ENCODE peak calls at places on chromosomes 4 and X, in five cellular contexts. R, K, L, T and F are unnamed samples. For H3K4me1 and H3K9me3, the result is how much of the 10 kb centered on the place peaks cover.

GRCh38 chr4:85147481-85148076 is 181.1 kb upstream of the WDFY3 start:
- DNase-seq in R (peak), K (peak), L (peak), T (peak), F (peak)

GRCh38 chrX:136619889-136620505 is 28.0 kb upstream of the CD40LG start:
- DNase-seq in R (no peak), K (no peak), L (no peak), T (no peak), F (no peak)

GRCh38 chr4:180098601-180099000 is 2144.6 kb upstream of the TENM3 start:
- DNase-seq in R (no peak), K (no peak), L (no peak), T (no peak), F (no peak)

GRCh38 chr4:96472103-96472867 is 632.4 kb downstream of the PDHA2 start:
- DNase-seq in R (no peak), K (no peak), L (no peak), T (no peak), F (no peak)

GRCh38 chr4:173231916-173232315 is 63.3 kb downstream of the GALNT7 start:
- DNase-seq in R (no peak), K (no peak), L (no peak), T (no peak), F (no peak)

GRCh38 chrX:45400380-45400779 is 199.7 kb upstream of the DIPK2B start:
- DNase-seq in R (no peak), K (no peak), L (no peak), T (no peak), F (no peak)

GRCh38 chrX:129823523-129823922 is 20.2 kb downstream of the ZDHHC9 start:
- DNase-seq in R (no peak), K (no peak), L (no peak), T (no peak), F (no peak)

GRCh38 chr4:44351069-44351468 is 97.5 kb downstream of the KCTD8 start:
- DNase-seq in R (no peak), K (no peak), L (no peak), T (no peak), F (no peak)

GRCh38 chrX:41921492-41922124 is 1.7 kb downstream of the CASK start:
- DNase-seq in R (no peak), K (no peak), L (no peak), T (no peak), F (no peak)

GRCh38 chrX:70141373-70141772 is 8.1 kb downstream of the IGBP1 start:
- DNase-seq in R (no peak), K (no peak), L (no peak), T (no peak), F (no peak)

GRCh38 chrX:71085900-71086299 is 9.8 kb upstream of the FOXO4 start:
- DNase-seq in R (no peak), K (no peak), L (no peak), T (no peak), F (no peak)

GRCh38 chr4:72896515-72896914 is 173.0 kb downstream of the COX18 start:
- DNase-seq in R (no peak), K (no peak), L (no peak), T (no peak), F (no peak)

GRCh38 chr4:73523126-73523525 is 41.6 kb downstream of the AFM start:
- DNase-seq in R (no peak), K (no peak), L (no peak), T (no peak), F (no peak)

GRCh38 chr4:100288811-100289529 is 98.7 kb upstream of the DDIT4L start:
- DNase-seq in R (no peak), K (no peak), L (no peak), T (no peak), F (no peak)
- H3K4me3 ChIP-seq in R (no peak), K (no peak), L (no peak), T (no peak), F (no peak)

DNA sequence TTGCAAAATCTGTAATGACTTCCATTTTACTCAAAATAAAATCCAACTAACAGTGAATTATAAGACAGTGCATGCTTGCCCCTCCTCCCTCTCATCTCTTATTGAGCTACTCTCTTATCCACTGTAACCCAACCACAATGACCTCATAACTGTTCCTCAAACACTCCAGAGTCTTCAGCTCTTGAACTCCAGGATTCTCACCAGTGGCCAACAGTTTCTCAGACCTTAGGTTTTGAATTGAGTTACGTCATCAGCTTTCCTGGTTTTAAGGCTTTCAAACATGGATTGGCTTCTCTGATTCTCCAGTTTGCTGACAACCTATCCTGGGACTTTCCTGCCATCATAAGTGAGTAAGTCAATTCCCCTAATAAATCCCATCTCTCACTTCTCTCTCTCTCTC is 938.3 kb downstream of the RAB28 start:
- DNase-seq in R (no peak), K (no peak), L (no peak), T (no peak), F (no peak)
- H3K4me1 ChIP-seq in R (under half), K (under half), L (under half), T (under half), F (under half)

GRCh38 chrX:49848275-49848674 is 19.2 kb downstream of the PAGE4 start:
- DNase-seq in R (no peak), K (no peak), L (no peak), T (no peak), F (no peak)
- H3K9me3 ChIP-seq in R (under half), K (under half), L (under half), T (under half), F (under half)

DNA sequence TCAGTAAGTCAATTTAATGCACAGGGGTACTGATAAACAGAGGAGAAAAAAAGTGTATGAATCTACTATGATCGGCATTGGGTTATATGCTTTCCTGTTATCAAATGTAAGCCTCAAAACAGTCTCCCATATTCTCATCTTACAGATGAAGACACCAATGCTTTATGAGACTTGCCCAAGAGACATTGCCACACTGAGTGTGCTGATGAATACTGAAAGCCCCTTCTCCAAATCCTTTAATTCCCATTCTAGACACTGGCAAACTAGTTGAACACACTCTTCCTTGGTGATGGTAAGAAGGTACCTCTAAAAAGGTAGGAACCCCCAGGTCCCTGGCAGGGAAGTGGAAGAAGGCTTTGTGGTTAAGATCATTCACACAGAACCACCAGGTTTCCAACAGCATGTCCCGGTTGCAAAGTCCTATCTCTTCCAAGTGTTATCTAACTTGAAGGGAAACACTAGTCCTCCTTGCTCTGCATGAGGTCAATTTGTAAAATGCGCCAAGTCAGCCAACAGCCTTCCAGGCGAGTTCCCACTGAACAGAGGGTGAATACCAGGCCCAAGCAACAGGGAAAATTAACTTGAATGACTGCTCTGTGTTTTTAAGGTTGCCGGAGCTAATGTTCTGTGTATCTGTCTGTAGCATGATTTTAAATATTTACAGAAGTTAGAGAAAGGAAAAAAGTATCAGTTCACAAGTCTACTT is 5.1 kb downstream of the SETD7 start:
- DNase-seq in R (peak), K (peak), L (no peak), T (no peak), F (no peak)
- H3K4me3 ChIP-seq in R (no peak), K (peak), L (no peak), T (peak), F (no peak)

GRCh38 chr4:2795558-2796260 is 2.8 kb downstream of the SH3BP2 start:
- DNase-seq in R (no peak), K (no peak), L (peak), T (peak), F (no peak)
- H3K4me1 ChIP-seq in R (half or more), K (half or more), L (half or more), T (under half), F (under half)

DNA sequence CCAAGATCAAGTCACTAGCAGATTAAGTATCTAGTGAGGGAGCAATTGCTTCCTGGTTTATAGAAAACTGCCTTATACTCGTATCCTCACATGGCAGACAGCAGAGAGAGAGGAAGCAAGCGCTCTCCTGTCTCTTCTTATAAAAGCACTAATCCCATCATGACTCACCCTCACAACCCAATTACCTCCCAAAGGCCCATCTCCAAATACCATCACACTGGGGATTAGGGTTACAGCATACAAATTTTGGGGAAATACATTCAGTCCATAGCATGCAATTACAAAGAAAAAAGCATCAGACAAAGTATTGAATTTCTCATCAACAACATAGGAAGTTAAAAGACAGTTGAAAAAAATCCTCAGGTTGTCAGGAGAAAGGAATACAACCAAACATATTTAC is 292.6 kb downstream of the IQCM start:
- DNase-seq in R (no peak), K (no peak), L (no peak), T (no peak), F (no peak)
- H3K9me3 ChIP-seq in R (under half), K (under half), L (under half), T (under half), F (under half)